ENCODE peak calls at places on chromosome 3, in five cellular contexts. One of them, this sample, is unnamed.

GRCh38 chr3:106380232-106380631 is 511.4 kb upstream of the CBLB start:
- DNase-seq in brain microvascular endothelial cell: no peak
- DNase-seq in nephron progenitor cell: no peak
- DNase-seq in colonic mucosa: no peak
- DNase-seq in epithelial cell of proximal tubule: no peak
- DNase-seq in this sample: no peak

GRCh38 chr3:20852712-20853111 is 666.7 kb upstream of the SGO1 start:
- DNase-seq in brain microvascular endothelial cell: no peak
- DNase-seq in nephron progenitor cell: no peak
- DNase-seq in colonic mucosa: no peak
- DNase-seq in epithelial cell of proximal tubule: no peak
- DNase-seq in this sample: no peak

GRCh38 chr3:4979401-4980228 is at the start of gene BHLHE40:
- DNase-seq in brain microvascular endothelial cell: no peak
- DNase-seq in nephron progenitor cell: peak; percentile 73
- DNase-seq in colonic mucosa: peak; percentile 48
- DNase-seq in epithelial cell of proximal tubule: no peak
- DNase-seq in this sample: no peak

GRCh38 chr3:169759256-169759655 is 5.6 kb downstream of the TERC start:
- DNase-seq in brain microvascular endothelial cell: peak; percentile 43
- DNase-seq in nephron progenitor cell: no peak
- DNase-seq in colonic mucosa: no peak
- DNase-seq in epithelial cell of proximal tubule: no peak
- DNase-seq in this sample: no peak

GRCh38 chr3:149153402-149153801 is 24.0 kb downstream of the HPS3 start:
- DNase-seq in brain microvascular endothelial cell: no peak
- DNase-seq in nephron progenitor cell: no peak
- DNase-seq in colonic mucosa: no peak
- DNase-seq in epithelial cell of proximal tubule: no peak
- DNase-seq in this sample: no peak

GRCh38 chr3:156668073-156668763 is 6.2 kb upstream of the TIPARP start:
- DNase-seq in brain microvascular endothelial cell: no peak
- DNase-seq in nephron progenitor cell: no peak
- DNase-seq in colonic mucosa: peak; percentile 80
- DNase-seq in epithelial cell of proximal tubule: no peak
- DNase-seq in this sample: no peak

GRCh38 chr3:177410734-177411133 is 213.5 kb upstream of the TBL1XR1 start:
- DNase-seq in brain microvascular endothelial cell: no peak
- DNase-seq in nephron progenitor cell: no peak
- DNase-seq in colonic mucosa: peak; percentile 71
- DNase-seq in epithelial cell of proximal tubule: no peak
- DNase-seq in this sample: no peak

GRCh38 chr3:127012091-127012490 is 29.2 kb downstream of the PLXNA1 start:
- DNase-seq in brain microvascular endothelial cell: no peak
- DNase-seq in nephron progenitor cell: no peak
- DNase-seq in colonic mucosa: no peak
- DNase-seq in epithelial cell of proximal tubule: no peak
- DNase-seq in this sample: no peak

GRCh38 chr3:127233371-127233770 is 40.4 kb downstream of the PRR23E start:
- DNase-seq in brain microvascular endothelial cell: no peak
- DNase-seq in nephron progenitor cell: peak; percentile 71
- DNase-seq in colonic mucosa: no peak
- DNase-seq in epithelial cell of proximal tubule: no peak
- DNase-seq in this sample: peak; percentile 12

GRCh38 chr3:104438761-104439160 is 927.9 kb upstream of the ALCAM start:
- DNase-seq in brain microvascular endothelial cell: no peak
- DNase-seq in nephron progenitor cell: no peak
- DNase-seq in colonic mucosa: no peak
- DNase-seq in epithelial cell of proximal tubule: no peak
- DNase-seq in this sample: no peak

GRCh38 chr3:125643127-125643526 is 47.8 kb upstream of the OSBPL11 start:
- DNase-seq in brain microvascular endothelial cell: no peak
- DNase-seq in nephron progenitor cell: no peak
- DNase-seq in colonic mucosa: no peak
- DNase-seq in epithelial cell of proximal tubule: no peak
- DNase-seq in this sample: no peak

GRCh38 chr3:168250415-168250861 is 154.7 kb upstream of the GOLIM4 start:
- DNase-seq in brain microvascular endothelial cell: peak; percentile 11
- DNase-seq in nephron progenitor cell: peak; percentile 5
- DNase-seq in colonic mucosa: no peak
- DNase-seq in epithelial cell of proximal tubule: no peak
- DNase-seq in this sample: peak; percentile 39

GRCh38 chr3:188539631-188540194 is 385.8 kb downstream of the LPP start:
- DNase-seq in brain microvascular endothelial cell: no peak
- DNase-seq in nephron progenitor cell: no peak
- DNase-seq in colonic mucosa: no peak
- DNase-seq in epithelial cell of proximal tubule: no peak
- DNase-seq in this sample: no peak

GRCh38 chr3:71543371-71544016 is 40.0 kb downstream of the FOXP1 start:
- DNase-seq in brain microvascular endothelial cell: no peak
- DNase-seq in nephron progenitor cell: no peak
- DNase-seq in colonic mucosa: no peak
- DNase-seq in epithelial cell of proximal tubule: no peak
- DNase-seq in this sample: no peak

GRCh38 chr3:123764642-123765041 is 119.5 kb downstream of the MYLK start:
- DNase-seq in brain microvascular endothelial cell: no peak
- DNase-seq in nephron progenitor cell: no peak
- DNase-seq in colonic mucosa: peak; percentile 14
- DNase-seq in epithelial cell of proximal tubule: no peak
- DNase-seq in this sample: no peak

GRCh38 chr3:98445949-98446406 is 17.0 kb upstream of the OR5K1 start:
- DNase-seq in brain microvascular endothelial cell: no peak
- DNase-seq in nephron progenitor cell: no peak
- DNase-seq in colonic mucosa: no peak
- DNase-seq in epithelial cell of proximal tubule: no peak
- DNase-seq in this sample: peak; percentile 47

GRCh38 chr3:132265488-132265887 is 51.7 kb upstream of the ACP3 start:
- DNase-seq in brain microvascular endothelial cell: no peak
- DNase-seq in nephron progenitor cell: no peak
- DNase-seq in colonic mucosa: no peak
- DNase-seq in epithelial cell of proximal tubule: no peak
- DNase-seq in this sample: no peak

GRCh38 chr3:72587282-72587681 is 261.0 kb downstream of the SHQ1 start:
- DNase-seq in brain microvascular endothelial cell: no peak
- DNase-seq in nephron progenitor cell: no peak
- DNase-seq in colonic mucosa: no peak
- DNase-seq in epithelial cell of proximal tubule: no peak
- DNase-seq in this sample: no peak

GRCh38 chr3:69784854-69785523 is 45.7 kb downstream of the MITF start:
- DNase-seq in brain microvascular endothelial cell: peak; percentile 85
- DNase-seq in nephron progenitor cell: peak; percentile 4
- DNase-seq in colonic mucosa: peak; percentile 23
- DNase-seq in epithelial cell of proximal tubule: no peak
- DNase-seq in this sample: no peak

GRCh38 chr3:32238027-32238815 is at the start of gene CMTM8:
- DNase-seq in brain microvascular endothelial cell: no peak
- DNase-seq in nephron progenitor cell: peak; percentile 70
- DNase-seq in colonic mucosa: peak; percentile 84
- DNase-seq in epithelial cell of proximal tubule: no peak
- DNase-seq in this sample: peak; percentile 84

GRCh38 chr3:183158552-183159006 is 4.0 kb downstream of the LAMP3 start:
- DNase-seq in brain microvascular endothelial cell: peak; percentile 86
- DNase-seq in nephron progenitor cell: no peak
- DNase-seq in colonic mucosa: no peak
- DNase-seq in epithelial cell of proximal tubule: peak; percentile 49
- DNase-seq in this sample: peak; percentile 90

GRCh38 chr3:128011140-128011539 is 41.1 kb upstream of the SEC61A1 start:
- DNase-seq in brain microvascular endothelial cell: peak; percentile 22
- DNase-seq in nephron progenitor cell: peak; percentile 78
- DNase-seq in colonic mucosa: peak; percentile 55
- DNase-seq in epithelial cell of proximal tubule: no peak
- DNase-seq in this sample: no peak

GRCh38 chr3:10259798-10260197 is 11.5 kb downstream of the TATDN2 start:
- DNase-seq in brain microvascular endothelial cell: no peak
- DNase-seq in nephron progenitor cell: no peak
- DNase-seq in colonic mucosa: no peak
- DNase-seq in epithelial cell of proximal tubule: no peak
- DNase-seq in this sample: no peak

GRCh38 chr3:178492496-178492895 is 43.7 kb upstream of the KCNMB2 start:
- DNase-seq in brain microvascular endothelial cell: no peak
- DNase-seq in nephron progenitor cell: no peak
- DNase-seq in colonic mucosa: no peak
- DNase-seq in epithelial cell of proximal tubule: no peak
- DNase-seq in this sample: no peak

GRCh38 chr3:50321146-50321843 is 1.2 kb downstream of the HYAL2 start:
- DNase-seq in brain microvascular endothelial cell: peak; percentile 81
- DNase-seq in nephron progenitor cell: peak; percentile 90
- DNase-seq in colonic mucosa: peak; percentile 89
- DNase-seq in epithelial cell of proximal tubule: no peak
- DNase-seq in this sample: peak; percentile 93

GRCh38 chr3:52176188-52176752 is 21.7 kb upstream of the ALAS1 start:
- DNase-seq in brain microvascular endothelial cell: no peak
- DNase-seq in nephron progenitor cell: no peak
- DNase-seq in colonic mucosa: no peak
- DNase-seq in epithelial cell of proximal tubule: no peak
- DNase-seq in this sample: no peak

GRCh38 chr3:185831195-185831594 is 6.4 kb upstream of the IGF2BP2 start:
- DNase-seq in brain microvascular endothelial cell: no peak
- DNase-seq in nephron progenitor cell: no peak
- DNase-seq in colonic mucosa: no peak
- DNase-seq in epithelial cell of proximal tubule: no peak
- DNase-seq in this sample: no peak

GRCh38 chr3:48863122-48863521 is 15.4 kb upstream of the PRKAR2A start:
- DNase-seq in brain microvascular endothelial cell: no peak
- DNase-seq in nephron progenitor cell: no peak
- DNase-seq in colonic mucosa: no peak
- DNase-seq in epithelial cell of proximal tubule: no peak
- DNase-seq in this sample: no peak

GRCh38 chr3:178546079-178546478 is 9.8 kb downstream of the KCNMB2 start:
- DNase-seq in brain microvascular endothelial cell: no peak
- DNase-seq in nephron progenitor cell: no peak
- DNase-seq in colonic mucosa: no peak
- DNase-seq in epithelial cell of proximal tubule: no peak
- DNase-seq in this sample: peak; percentile 16

GRCh38 chr3:136366289-136366688 is 116.1 kb downstream of the PCCB start:
- DNase-seq in brain microvascular endothelial cell: no peak
- DNase-seq in nephron progenitor cell: no peak
- DNase-seq in colonic mucosa: no peak
- DNase-seq in epithelial cell of proximal tubule: no peak
- DNase-seq in this sample: no peak

GRCh38 chr3:45057557-45057956 is 31.5 kb downstream of the CLEC3B start:
- DNase-seq in brain microvascular endothelial cell: no peak
- DNase-seq in nephron progenitor cell: no peak
- DNase-seq in colonic mucosa: no peak
- DNase-seq in epithelial cell of proximal tubule: no peak
- DNase-seq in this sample: no peak

GRCh38 chr3:45056608-45057301 is 30.7 kb downstream of the CLEC3B start:
- DNase-seq in brain microvascular endothelial cell: no peak
- DNase-seq in nephron progenitor cell: no peak
- DNase-seq in colonic mucosa: no peak
- DNase-seq in epithelial cell of proximal tubule: no peak
- DNase-seq in this sample: no peak

GRCh38 chr3:45054196-45054857 is 28.2 kb downstream of the CLEC3B start:
- DNase-seq in brain microvascular endothelial cell: no peak
- DNase-seq in nephron progenitor cell: no peak
- DNase-seq in colonic mucosa: no peak
- DNase-seq in epithelial cell of proximal tubule: peak; percentile 49
- DNase-seq in this sample: no peak

GRCh38 chr3:45055032-45055410 is 28.9 kb downstream of the CLEC3B start:
- DNase-seq in brain microvascular endothelial cell: no peak
- DNase-seq in nephron progenitor cell: no peak
- DNase-seq in colonic mucosa: no peak
- DNase-seq in epithelial cell of proximal tubule: peak; percentile 50
- DNase-seq in this sample: no peak

DNA sequence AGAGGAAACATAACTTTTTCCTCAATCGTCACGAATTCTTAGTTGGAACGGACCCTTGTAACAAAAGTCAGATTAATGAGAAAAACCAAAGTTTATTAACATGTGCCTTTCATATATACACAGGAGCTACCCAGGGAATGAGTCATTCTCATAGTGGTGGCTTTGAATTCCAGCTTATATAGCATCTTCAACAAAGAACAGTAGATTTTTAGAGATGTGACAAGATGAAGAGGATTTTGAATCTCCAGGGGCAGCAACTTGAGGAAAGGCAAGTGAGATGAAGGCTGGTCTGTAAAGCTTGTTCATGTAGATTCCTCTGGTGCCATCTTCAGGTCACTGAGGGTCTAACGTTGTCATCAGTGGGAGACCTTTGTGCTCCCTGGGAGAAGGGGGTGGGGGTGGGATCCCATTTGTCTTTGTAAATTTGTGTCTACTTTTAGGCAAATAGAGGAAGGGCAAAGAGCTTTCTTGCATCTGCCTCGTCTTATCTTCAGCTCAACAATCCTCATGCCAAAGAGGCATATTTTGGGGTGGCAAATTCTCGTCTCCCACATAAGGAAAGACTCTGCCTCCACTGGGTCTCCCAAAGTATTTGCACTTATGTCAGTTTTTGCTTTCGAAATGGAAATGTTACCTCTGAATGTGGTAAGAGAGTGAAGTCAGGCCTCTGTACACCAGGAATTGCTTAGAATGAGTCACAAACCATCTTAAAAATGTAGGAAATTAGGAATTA is 29.5 kb downstream of the CLEC3B start:
- DNase-seq in brain microvascular endothelial cell: no peak
- DNase-seq in nephron progenitor cell: no peak
- DNase-seq in colonic mucosa: no peak
- DNase-seq in epithelial cell of proximal tubule: no peak
- DNase-seq in this sample: peak; percentile 47
- TF ChIP-seq CTCF in brain microvascular endothelial cell: peak; percentile 15
- TF ChIP-seq CTCF in nephron progenitor cell: no peak
- TF ChIP-seq CTCF in colonic mucosa: no peak
- TF ChIP-seq CTCF in epithelial cell of proximal tubule: peak; percentile 16
- TF ChIP-seq CTCF in this sample: peak; percentile 44

GRCh38 chr3:194964809-194965208 is 279.1 kb downstream of the FAM43A start:
- DNase-seq in brain microvascular endothelial cell: no peak
- DNase-seq in nephron progenitor cell: no peak
- DNase-seq in colonic mucosa: no peak
- DNase-seq in epithelial cell of proximal tubule: no peak
- DNase-seq in this sample: no peak
- TF ChIP-seq CTCF in brain microvascular endothelial cell: peak; percentile 26
- TF ChIP-seq CTCF in nephron progenitor cell: no peak
- TF ChIP-seq CTCF in colonic mucosa: no peak
- TF ChIP-seq CTCF in epithelial cell of proximal tubule: peak; percentile 22
- TF ChIP-seq CTCF in this sample: no peak

GRCh38 chr3:14125193-14126016 is 553 bp downstream of the TMEM43 start:
- DNase-seq in brain microvascular endothelial cell: peak; percentile 83
- DNase-seq in nephron progenitor cell: peak; percentile 66
- DNase-seq in colonic mucosa: peak; percentile 80
- DNase-seq in epithelial cell of proximal tubule: peak; percentile 63
- DNase-seq in this sample: no peak
- TF ChIP-seq CTCF in brain microvascular endothelial cell: peak; percentile 37
- TF ChIP-seq CTCF in nephron progenitor cell: no peak
- TF ChIP-seq CTCF in colonic mucosa: no peak
- TF ChIP-seq CTCF in epithelial cell of proximal tubule: peak; percentile 30
- TF ChIP-seq CTCF in this sample: peak; percentile 15

GRCh38 chr3:56987238-56987932 is 73.1 kb upstream of the SPATA12 start:
- DNase-seq in brain microvascular endothelial cell: no peak
- DNase-seq in nephron progenitor cell: peak; percentile 37
- DNase-seq in colonic mucosa: no peak
- DNase-seq in epithelial cell of proximal tubule: no peak
- DNase-seq in this sample: no peak
- TF ChIP-seq CTCF in brain microvascular endothelial cell: peak; percentile 73
- TF ChIP-seq CTCF in nephron progenitor cell: peak; percentile 39
- TF ChIP-seq CTCF in colonic mucosa: no peak
- TF ChIP-seq CTCF in epithelial cell of proximal tubule: peak; percentile 15
- TF ChIP-seq CTCF in this sample: peak; percentile 34

This sample was measured in GM13977.